ENCODE peak calls at places on chromosomes 13 and 19, in ten cellular contexts. L is ovary; C is psoas muscle; V is heart right ventricle; H is upper lobe of right lung; I is thoracic aorta; Y is CD8-positive, alpha-beta T cell; T is mammary epithelial cell; F is brain microvascular endothelial cell; B is Panc1. N is an unnamed sample.

GRCh38 chr13:78657699-78658629 is 991 bp downstream of the OBI1 start:
- DNase-seq in L (no peak), C (no peak), V (no peak), H (no peak), I (no peak), Y (no peak), T (peak; percentile 0), F (no peak), B (no peak), N (no peak)

GRCh38 chr13:40776681-40777165 is 5.7 kb upstream of the MRPS31 start:
- DNase-seq in L (no peak), C (no peak), V (no peak), H (no peak), I (no peak), Y (peak; percentile 74), T (peak; percentile 26), F (peak; percentile 30), B (no peak), N (peak; percentile 41)

GRCh38 chr19:1017115-1017905 is 3.6 kb downstream of the TMEM259 start:
- DNase-seq in L (no peak), C (peak; percentile 59), V (no peak), H (no peak), I (no peak), Y (no peak), T (no peak), F (no peak), B (no peak), N (peak; percentile 81)

GRCh38 chr13:21175656-21176194 is 627 bp downstream of the SKA3 start:
- DNase-seq in L (no peak), C (no peak), V (no peak), H (no peak), I (no peak), Y (no peak), T (no peak), F (peak; percentile 11), B (no peak), N (no peak)

GRCh38 chr19:43735957-43736356 is 18.8 kb downstream of the SMG9 start:
- DNase-seq in L (no peak), C (no peak), V (no peak), H (no peak), I (no peak), Y (no peak), T (no peak), F (peak; percentile 38), B (no peak), N (no peak)

GRCh38 chr13:80151016-80151415 is 189.9 kb downstream of the SPRY2 start:
- DNase-seq in L (no peak), C (no peak), V (no peak), H (no peak), I (no peak), Y (no peak), T (peak; percentile 30), F (no peak), B (no peak), N (no peak)

GRCh38 chr13:69524459-69525155 is 583.0 kb upstream of the ATXN8OS start:
- DNase-seq in L (no peak), C (no peak), V (no peak), H (no peak), I (no peak), Y (no peak), T (no peak), F (no peak), B (no peak), N (no peak)

GRCh38 chr13:22940090-22940710 is 240.6 kb upstream of the SGCG start:
- DNase-seq in L (no peak), C (no peak), V (no peak), H (no peak), I (no peak), Y (no peak), T (no peak), F (no peak), B (no peak), N (no peak)

GRCh38 chr13:52793507-52793906 is 53.9 kb upstream of the CNMD start:
- DNase-seq in L (no peak), C (no peak), V (no peak), H (no peak), I (no peak), Y (no peak), T (no peak), F (no peak), B (no peak), N (no peak)

GRCh38 chr19:35216833-35217707 is 11.5 kb downstream of the FAM187B start:
- DNase-seq in L (no peak), C (no peak), V (no peak), H (peak; percentile 62), I (no peak), Y (peak; percentile 40), T (peak; percentile 40), F (no peak), B (no peak), N (peak; percentile 73)

GRCh38 chr19:7841751-7842660 is 12.0 kb downstream of the EVI5L start:
- DNase-seq in L (no peak), C (no peak), V (no peak), H (no peak), I (no peak), Y (no peak), T (no peak), F (no peak), B (no peak), N (no peak)

GRCh38 chr13:59452189-59452588 is 711.5 kb downstream of the DIAPH3 start:
- DNase-seq in L (no peak), C (no peak), V (no peak), H (no peak), I (no peak), Y (no peak), T (no peak), F (no peak), B (no peak), N (no peak)

GRCh38 chr19:40907968-40908735 is 26.1 kb upstream of the CYP2A7 start:
- DNase-seq in L (peak; percentile 59), C (peak; percentile 54), V (no peak), H (peak; percentile 78), I (no peak), Y (peak; percentile 71), T (no peak), F (no peak), B (no peak), N (peak; percentile 26)

GRCh38 chr13:35703061-35703460 is 226.6 kb upstream of the MAB21L1 start:
- DNase-seq in L (no peak), C (no peak), V (no peak), H (no peak), I (no peak), Y (no peak), T (no peak), F (no peak), B (no peak), N (no peak)

GRCh38 chr19:47598407-47599349 is 10.3 kb upstream of the BICRA start:
- DNase-seq in L (no peak), C (peak; percentile 66), V (no peak), H (no peak), I (peak; percentile 55), Y (no peak), T (peak; percentile 92), F (peak; percentile 95), B (peak; percentile 80), N (peak; percentile 18)

GRCh38 chr19:33193864-33194362 is at the start of gene LRP3:
- DNase-seq in L (peak; percentile 75), C (peak; percentile 72), V (peak; percentile 59), H (peak; percentile 78), I (no peak), Y (no peak), T (no peak), F (no peak), B (no peak), N (peak; percentile 72)

GRCh38 chr13:114161028-114161556 is 18.0 kb upstream of the CFAP97D2 start:
- DNase-seq in L (no peak), C (no peak), V (no peak), H (no peak), I (no peak), Y (no peak), T (no peak), F (no peak), B (no peak), N (no peak)

GRCh38 chr19:32581704-32582164 is 744 bp downstream of the PDCD5 start:
- DNase-seq in L (no peak), C (peak; percentile 60), V (peak; percentile 37), H (no peak), I (no peak), Y (no peak), T (peak; percentile 73), F (peak; percentile 36), B (no peak), N (peak; percentile 16)

GRCh38 chr13:37047032-37047431 is 12.5 kb downstream of the SUPT20H start:
- DNase-seq in L (no peak), C (no peak), V (no peak), H (no peak), I (no peak), Y (no peak), T (no peak), F (no peak), B (no peak), N (no peak)
- H3K27ac ChIP-seq in L (no peak overlapping the region), C (peak overlapping the region; percentile 1), V (no peak overlapping the region), H (no peak overlapping the region), I (no peak overlapping the region), Y (no peak overlapping the region), T (no peak overlapping the region), F (no peak overlapping the region), B (no peak overlapping the region), N (no peak overlapping the region)

DNA sequence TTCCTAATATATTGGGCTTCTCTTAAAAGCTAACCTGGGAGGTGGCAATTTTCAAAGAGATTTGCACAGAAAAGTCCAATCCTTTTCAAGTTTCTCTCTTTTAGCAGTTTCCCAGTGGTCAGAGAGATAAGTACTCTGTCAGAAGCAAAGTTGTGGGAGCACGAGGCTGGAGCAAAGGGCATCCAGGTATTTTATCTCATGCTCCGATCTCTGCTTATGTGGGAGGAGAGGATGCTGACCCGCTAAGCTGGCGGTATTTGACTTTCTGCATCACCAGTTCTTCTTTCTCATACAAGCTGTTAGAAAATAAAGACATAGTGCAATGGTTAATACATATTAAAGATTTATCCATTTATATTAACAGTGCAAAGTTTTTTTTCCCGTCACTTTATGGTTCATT is 1025.1 kb downstream of the EFNB2 start:
- DNase-seq in L (no peak), C (no peak), V (no peak), H (no peak), I (no peak), Y (no peak), T (no peak), F (no peak), B (no peak), N (no peak)
- H3K4me3 ChIP-seq in L (no peak overlapping the region), C (no peak overlapping the region), V (no peak overlapping the region), H (no peak overlapping the region), I (no peak overlapping the region), Y (no peak overlapping the region), T (no peak overlapping the region), F (no peak overlapping the region), B (no peak overlapping the region), N (no peak overlapping the region)

DNA sequence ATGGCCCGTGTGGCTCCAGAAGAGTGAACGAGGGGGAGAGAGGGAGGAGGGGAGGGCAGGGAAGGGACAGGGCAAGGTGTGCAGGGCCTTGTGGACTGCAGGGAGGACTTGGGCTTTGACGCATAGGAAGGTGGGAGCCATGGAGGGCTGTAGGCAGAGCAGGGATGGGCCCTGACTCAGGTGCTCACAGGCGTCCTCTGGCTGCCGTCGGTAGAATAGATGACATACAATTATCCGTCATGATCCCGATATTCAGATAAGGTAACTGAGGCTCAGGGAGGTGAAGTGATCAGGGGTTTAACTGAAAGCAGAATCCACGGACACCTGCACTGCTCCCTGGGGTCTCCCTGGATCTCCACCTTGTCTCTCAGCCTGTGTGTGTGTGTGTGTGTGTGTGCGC is 3.4 kb downstream of the C3 start:
- DNase-seq in L (no peak), C (no peak), V (no peak), H (no peak), I (no peak), Y (no peak), T (no peak), F (no peak), B (no peak), N (no peak)
- TF ChIP-seq CTCF in L (no peak), C (no peak), V (no peak), H (no peak), I (no peak), Y (no peak), T (peak; percentile 9), F (no peak), B (no peak), N (no peak)

GRCh38 chr19:15464394-15465385 is at the start of gene RASAL3:
- DNase-seq in L (no peak), C (peak; percentile 57), V (peak; percentile 32), H (no peak), I (no peak), Y (peak; percentile 83), T (no peak), F (no peak), B (no peak), N (no peak)
- H3K27ac ChIP-seq in L (no peak within 1 kb of the TSS), C (no peak within 1 kb of the TSS), V (peak within 1 kb of the TSS; percentile 83), H (peak within 1 kb of the TSS; percentile 78), I (no peak within 1 kb of the TSS), Y (peak within 1 kb of the TSS; percentile 68), T (no peak within 1 kb of the TSS), F (no peak within 1 kb of the TSS), B (no peak within 1 kb of the TSS), N (peak within 1 kb of the TSS; percentile 41)

N was measured in body of pancreas.